ENCODE peak calls at places on chromosome 21, in eight cellular contexts. E is DND-41, G is mesenchymal stem cell, C is SK-N-MC, A is endodermal cell, X is neuronal stem cell, Y is neural progenitor cell, K is adipocyte. U is an unnamed sample. For H3K36me3, the result is how much of the 10 kb centered on the place peaks cover.

GRCh38 chr21:25515484-25516405 is 91.5 kb downstream of the MRPL39 start:
- DNase-seq in C (no peak), A (no peak), Y (no peak), X (no peak), K (peak), G (no peak), E (no peak), U (peak)

GRCh38 chr21:23475518-23476189 is 2131.6 kb downstream of the MRPL39 start:
- DNase-seq in K (no peak), Y (no peak), A (no peak), E (no peak), C (no peak), G (no peak), X (no peak), U (no peak)

GRCh38 chr21:18529253-18529652 is 125.7 kb upstream of the TMPRSS15 start:
- DNase-seq in G (peak), A (no peak), E (no peak), Y (no peak), C (no peak), X (no peak), K (no peak), U (no peak)

GRCh38 chr21:36109868-36110267 is 25.0 kb upstream of the CBR3 start:
- DNase-seq in C (no peak), G (no peak), Y (no peak), E (no peak), X (no peak), A (no peak), K (no peak), U (no peak)

GRCh38 chr21:18318156-18318555 is 73.5 kb downstream of the CHODL start:
- DNase-seq in E (no peak), G (no peak), X (no peak), Y (no peak), K (no peak), C (no peak), A (no peak), U (no peak)

GRCh38 chr21:44356636-44357035 is 3.2 kb downstream of the TRPM2 start:
- DNase-seq in C (no peak), G (no peak), Y (no peak), A (no peak), E (no peak), K (no peak), X (no peak), U (no peak)

GRCh38 chr21:27818847-27819246 is 852.0 kb upstream of the ADAMTS5 start:
- DNase-seq in E (no peak), K (peak), Y (no peak), C (no peak), G (peak), X (no peak), A (no peak), U (no peak)

GRCh38 chr21:20110368-20110767 is 887.8 kb upstream of the NCAM2 start:
- DNase-seq in E (no peak), K (no peak), C (no peak), X (no peak), A (no peak), Y (no peak), G (no peak), U (no peak)

GRCh38 chr21:28442624-28443023 is 550.1 kb downstream of the LTN1 start:
- DNase-seq in X (no peak), G (peak), E (no peak), Y (no peak), K (peak), C (no peak), A (no peak), U (no peak)

GRCh38 chr21:26099610-26100219 is 70.9 kb downstream of the APP start:
- DNase-seq in A (no peak), E (no peak), Y (no peak), C (peak), G (no peak), X (no peak), K (no peak), U (peak)

GRCh38 chr21:14766241-14766640 is 220.1 kb upstream of the SAMSN1 start:
- DNase-seq in A (peak), G (no peak), Y (peak), C (no peak), E (no peak), K (no peak), X (no peak), U (peak)

GRCh38 chr21:40340357-40340756 is 473.1 kb downstream of the PCP4 start:
- DNase-seq in A (no peak), Y (no peak), X (no peak), G (no peak), E (no peak), K (no peak), C (no peak), U (no peak)

GRCh38 chr21:40255665-40256064 is 388.4 kb downstream of the PCP4 start:
- DNase-seq in Y (no peak), K (no peak), X (no peak), E (no peak), C (no peak), G (no peak), A (no peak), U (no peak)

GRCh38 chr21:17780539-17780938 is 38.6 kb downstream of the C21orf91 start:
- DNase-seq in C (no peak), K (no peak), E (no peak), G (no peak), A (no peak), Y (peak), X (no peak), U (peak)

GRCh38 chr21:40160911-40161310 is 293.7 kb downstream of the PCP4 start:
- DNase-seq in X (no peak), A (peak), G (no peak), Y (peak), K (no peak), C (no peak), E (no peak), U (peak)

GRCh38 chr21:44527156-44527982 is 12.6 kb downstream of the KRTAP10-1 start:
- DNase-seq in K (no peak), A (no peak), C (no peak), X (no peak), E (no peak), G (no peak), Y (no peak), U (no peak)

GRCh38 chr21:43758132-43758619 is 17.9 kb downstream of the CSTB start:
- DNase-seq in A (no peak), E (no peak), X (no peak), C (no peak), G (peak), Y (no peak), K (peak), U (no peak)

GRCh38 chr21:42646076-42646825 is 7.2 kb upstream of the PDE9A start:
- DNase-seq in X (no peak), G (no peak), C (no peak), E (no peak), K (no peak), A (no peak), Y (no peak), U (no peak)

GRCh38 chr21:27320868-27321267 is 354.0 kb upstream of the ADAMTS5 start:
- DNase-seq in G (no peak), C (no peak), K (no peak), A (no peak), E (no peak), X (no peak), Y (no peak), U (no peak)

GRCh38 chr21:25963186-25963585 is 207.4 kb downstream of the APP start:
- DNase-seq in Y (no peak), C (no peak), A (no peak), K (no peak), X (no peak), E (no peak), G (peak), U (no peak)

GRCh38 chr21:17466166-17466565 is 46.7 kb upstream of the CXADR start:
- DNase-seq in X (no peak), K (peak), Y (no peak), G (peak), E (no peak), A (no peak), C (no peak), U (peak)

GRCh38 chr21:20570824-20571232 is 427.4 kb upstream of the NCAM2 start:
- DNase-seq in X (peak), E (no peak), G (peak), Y (peak), A (peak), K (no peak), C (no peak), U (peak)

GRCh38 chr21:17460094-17460493 is 52.7 kb upstream of the CXADR start:
- DNase-seq in E (no peak), G (no peak), X (no peak), K (no peak), Y (no peak), A (no peak), C (no peak), U (no peak)

GRCh38 chr21:21845901-21846396 is 847.7 kb downstream of the NCAM2 start:
- DNase-seq in X (no peak), A (no peak), E (no peak), G (peak), K (peak), Y (no peak), C (no peak), U (no peak)

GRCh38 chr21:38487906-38488639 is 10.2 kb downstream of the ERG start:
- DNase-seq in Y (no peak), E (no peak), A (no peak), K (no peak), X (no peak), C (no peak), G (no peak), U (no peak)
- H3K9ac ChIP-seq in Y (no peak), E (no peak), A (no peak), K (no peak), X (no peak), C (no peak), G (no peak), U (no peak)

GRCh38 chr21:34983680-34984086 is 65.4 kb downstream of the RUNX1 start:
- DNase-seq in C (no peak), K (peak), E (peak), G (peak), X (no peak), Y (no peak), A (no peak), U (no peak)

GRCh38 chr21:34979383-34979782 is 69.7 kb downstream of the RUNX1 start:
- DNase-seq in A (no peak), Y (no peak), G (no peak), E (no peak), K (no peak), C (no peak), X (no peak), U (no peak)

GRCh38 chr21:34984356-34984755 is 64.7 kb downstream of the RUNX1 start:
- DNase-seq in E (no peak), C (no peak), X (no peak), A (no peak), Y (no peak), K (no peak), G (no peak), U (no peak)

GRCh38 chr21:34980423-34981115 is 68.5 kb downstream of the RUNX1 start:
- DNase-seq in C (no peak), X (no peak), G (no peak), A (no peak), K (no peak), E (no peak), Y (no peak), U (no peak)

GRCh38 chr21:34981793-34982192 is 67.3 kb downstream of the RUNX1 start:
- DNase-seq in Y (no peak), G (no peak), K (no peak), X (no peak), C (no peak), A (no peak), E (no peak), U (no peak)
- H3K4me3 ChIP-seq in Y (no peak), G (no peak), K (no peak), X (no peak), C (no peak), A (no peak), E (no peak), U (no peak)

GRCh38 chr21:34818663-34819158 is 149.9 kb downstream of the CLIC6 start:
- DNase-seq in G (no peak), A (no peak), X (no peak), C (no peak), E (no peak), Y (no peak), K (no peak), U (no peak)
- H3K36me3 ChIP-seq in G (under half), A (under half), X (under half), C (under half), E (half or more), Y (under half), K (half or more), U (under half)

DNA sequence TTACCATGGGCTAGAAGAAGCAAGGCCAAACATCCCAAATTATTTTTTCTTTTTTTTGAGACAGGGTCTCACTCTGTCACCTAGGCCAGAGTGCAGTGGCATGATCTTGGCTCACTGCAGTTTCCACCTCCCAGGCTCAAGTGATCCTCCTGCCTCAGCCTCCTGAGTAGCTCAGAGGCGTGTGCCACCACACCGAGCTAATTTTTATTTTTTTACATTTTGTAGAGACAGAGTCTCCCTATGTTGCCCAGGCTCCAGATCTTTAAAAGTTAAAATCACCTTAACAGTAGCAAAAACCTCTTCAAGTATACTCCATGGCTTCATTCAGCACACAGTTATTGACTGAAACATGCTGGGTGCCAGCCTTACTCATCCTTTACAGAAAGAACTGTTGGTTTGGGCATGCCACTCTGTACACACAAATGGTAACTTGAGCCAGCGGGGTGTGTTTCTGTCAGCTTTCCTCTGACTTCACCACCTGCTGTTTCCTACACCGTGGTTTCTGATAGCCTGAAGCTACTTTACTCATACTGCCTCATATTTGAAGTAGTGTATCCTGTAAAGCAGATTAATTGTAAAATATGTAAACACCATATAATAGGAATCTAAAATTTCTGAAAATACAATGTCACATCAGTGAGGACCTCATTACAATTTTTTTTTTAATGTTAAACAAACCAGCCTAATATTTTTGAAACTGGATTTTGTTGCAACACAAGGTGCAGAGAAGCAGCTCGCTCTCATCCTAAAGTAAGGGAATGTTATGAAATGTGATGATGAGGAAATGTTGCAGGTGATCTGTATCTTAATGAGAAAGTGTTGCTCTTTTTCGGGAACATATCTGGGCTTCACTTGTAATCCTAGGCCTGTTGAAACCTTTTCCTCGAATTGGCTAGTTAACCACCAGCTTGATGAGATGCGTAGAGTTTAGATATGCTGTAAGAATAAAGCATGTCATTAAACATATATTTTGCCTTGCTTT is 113.9 kb downstream of the ATP5PO start:
- DNase-seq in C (peak), A (peak), Y (peak), G (peak), K (peak), X (no peak), E (peak), U (peak)
- H3K9ac ChIP-seq in C (no peak), A (no peak), Y (no peak), G (no peak), K (peak), X (no peak), E (no peak), U (no peak)

DNA sequence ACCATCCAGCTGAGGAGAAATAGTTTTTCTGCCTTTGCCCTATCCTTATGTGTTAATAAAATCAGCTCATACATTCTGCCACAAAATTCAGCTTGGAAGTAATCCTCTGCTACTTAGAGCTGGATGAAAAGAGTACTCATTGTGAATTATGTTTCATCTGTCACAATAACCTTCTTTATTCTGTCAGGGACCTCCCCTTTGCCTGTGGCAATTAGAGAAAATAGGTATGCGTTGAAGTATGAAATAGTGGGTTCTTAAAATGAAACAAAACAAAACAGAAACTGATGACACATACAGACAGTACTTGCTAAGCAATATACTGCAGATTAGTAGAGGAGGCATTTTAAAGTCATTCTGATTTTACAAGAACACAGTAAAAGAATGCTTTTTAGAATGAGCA is 578.5 kb downstream of the USP25 start:
- DNase-seq in X (no peak), K (peak), Y (no peak), G (peak), E (no peak), C (no peak), A (no peak), U (no peak)
- H3K4me3 ChIP-seq in X (peak), K (peak), Y (no peak), G (no peak), E (no peak), C (peak), A (peak), U (no peak)

GRCh38 chr21:41444703-41445464 is 18.8 kb downstream of the MX1 start:
- DNase-seq in E (no peak), C (no peak), K (no peak), G (no peak), Y (no peak), A (no peak), X (no peak), U (no peak)
- H3K36me3 ChIP-seq in E (under half), C (under half), K (under half), G (under half), Y (under half), A (under half), X (under half), U (under half)

GRCh38 chr21:37669249-37669648 is 247.0 kb downstream of the KCNJ6 start:
- DNase-seq in C (no peak), K (no peak), G (no peak), X (no peak), A (peak), E (no peak), Y (no peak), U (no peak)

GRCh38 chr21:37665230-37666024 is 250.8 kb downstream of the KCNJ6 start:
- DNase-seq in X (no peak), G (no peak), Y (no peak), C (no peak), E (no peak), K (no peak), A (no peak), U (no peak)

GRCh38 chr21:37668462-37669239 is 247.6 kb downstream of the KCNJ6 start:
- DNase-seq in G (no peak), E (no peak), A (peak), X (no peak), Y (no peak), C (no peak), K (no peak), U (peak)

GRCh38 chr21:37670883-37671282 is 245.4 kb downstream of the KCNJ6 start:
- DNase-seq in Y (no peak), G (peak), A (no peak), K (peak), X (no peak), E (no peak), C (no peak), U (no peak)

GRCh38 chr21:37667380-37667779 is 248.9 kb downstream of the KCNJ6 start:
- DNase-seq in E (no peak), A (no peak), X (no peak), C (no peak), Y (no peak), G (no peak), K (no peak), U (no peak)
- H3K9ac ChIP-seq in E (no peak), A (no peak), X (no peak), C (no peak), Y (no peak), G (no peak), K (no peak), U (no peak)

DNA sequence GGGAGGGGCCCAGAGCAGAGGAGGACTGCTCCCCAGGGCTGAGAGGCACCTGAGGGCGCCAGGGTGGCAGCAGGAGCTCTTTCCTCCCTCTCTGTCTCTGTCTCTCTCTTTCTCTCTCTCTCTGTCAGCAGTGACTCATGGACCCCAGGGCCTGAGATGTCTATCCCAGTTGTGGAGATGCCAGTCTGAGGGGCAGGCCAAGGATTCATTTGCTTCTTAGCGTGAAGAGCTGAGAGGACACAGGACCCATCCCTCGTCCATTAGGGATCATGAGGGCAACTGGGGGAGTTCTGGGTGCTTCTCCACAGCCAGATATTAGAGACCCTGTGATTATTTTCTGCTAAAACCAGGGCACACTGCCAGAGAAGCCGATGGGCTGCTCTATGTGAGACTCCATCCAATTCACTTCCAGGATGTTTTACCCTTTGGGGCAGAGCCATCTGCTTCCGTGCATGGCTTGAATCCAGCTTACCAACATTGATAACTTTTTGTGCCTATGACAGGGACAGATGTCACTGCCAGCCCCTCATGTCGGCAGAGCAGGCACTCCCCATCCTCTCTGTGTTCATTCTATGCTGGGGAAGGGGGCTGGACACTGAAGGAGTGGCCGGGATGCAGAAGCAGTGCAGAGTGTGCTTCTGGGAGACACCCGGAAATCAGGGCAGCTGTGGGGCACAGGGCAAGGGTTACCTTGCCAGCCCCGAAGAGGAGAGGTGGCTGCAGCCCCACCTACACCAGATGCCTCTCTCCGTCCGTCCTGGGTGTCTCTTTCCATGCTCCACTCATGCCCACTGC is 4.1 kb upstream of the PCBP3 start:
- DNase-seq in E (no peak), X (no peak), Y (no peak), C (no peak), A (no peak), K (no peak), G (peak), U (no peak)
- H3K4me3 ChIP-seq in E (no peak), X (no peak), Y (no peak), C (no peak), A (no peak), K (no peak), G (no peak), U (no peak)

DNA sequence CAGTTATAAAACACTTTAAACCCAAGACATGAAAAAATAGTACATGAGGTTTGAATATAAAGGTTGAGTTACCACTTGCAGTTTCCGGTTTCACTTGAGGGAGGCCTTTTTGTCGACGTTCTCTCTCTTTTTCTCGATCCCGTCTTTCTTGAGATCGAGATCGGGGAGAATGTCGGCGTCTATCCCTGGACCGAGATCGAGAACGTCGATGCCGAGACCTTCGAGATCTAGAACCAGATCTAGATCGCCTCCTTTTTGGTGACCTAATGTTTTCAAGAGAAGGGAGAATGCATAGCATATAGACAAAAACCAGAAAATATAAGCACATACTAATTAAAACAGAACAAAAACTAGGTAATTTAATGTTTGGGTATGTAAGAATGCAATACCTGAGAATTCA is 33.7 kb downstream of the SOD1 start:
- DNase-seq in K (no peak), A (no peak), Y (no peak), X (no peak), G (no peak), E (no peak), C (no peak), U (no peak)
- H3K36me3 ChIP-seq in K (half or more), A (half or more), Y (half or more), X (half or more), G (under half), E (half or more), C (half or more), U (under half)